ENCODE peak calls at places on chromosomes 3 and 15, in six cellular contexts. R, Q, Y, B, I and G are unnamed samples. For H3K4me1, the result is how much of the 10 kb centered on the place peaks cover.

GRCh38 chr3:54733079-54733478 is 194.8 kb downstream of the LRTM1 start:
- DNase-seq in R (no peak), B (no peak), I (no peak), Y (no peak), Q (no peak), G (no peak)

GRCh38 chr3:183142199-183142598 is 20.3 kb downstream of the LAMP3 start:
- DNase-seq in B (no peak), Q (no peak), R (no peak), I (no peak), Y (no peak), G (no peak)

GRCh38 chr3:76369170-76369569 is 583.8 kb upstream of the ZNF717 start:
- DNase-seq in B (no peak), R (peak), Y (no peak), Q (no peak), I (no peak), G (no peak)

GRCh38 chr3:108103971-108104797 is 13.4 kb upstream of the CD47 start:
- DNase-seq in I (no peak), B (no peak), Y (no peak), Q (no peak), R (peak), G (no peak)

GRCh38 chr3:126977821-126978220 is 5.1 kb upstream of the PLXNA1 start:
- DNase-seq in Y (no peak), R (no peak), I (no peak), B (no peak), Q (no peak), G (no peak)

GRCh38 chr15:27454281-27455060 is 483.5 kb downstream of the GABRG3 start:
- DNase-seq in R (peak), Y (no peak), I (no peak), Q (no peak), B (no peak), G (no peak)

GRCh38 chr3:30059240-30059639 is 547.2 kb upstream of the TGFBR2 start:
- DNase-seq in R (no peak), B (no peak), I (no peak), Y (no peak), Q (no peak), G (peak)

GRCh38 chr3:4830586-4830914 is 148.7 kb upstream of the BHLHE40 start:
- DNase-seq in I (no peak), R (no peak), Q (no peak), B (no peak), Y (no peak), G (no peak)

GRCh38 chr3:154071154-154071553 is 50.0 kb upstream of the ARHGEF26 start:
- DNase-seq in B (no peak), Q (no peak), Y (no peak), I (no peak), R (no peak), G (no peak)

GRCh38 chr3:81295906-81296305 is 465.5 kb downstream of the GBE1 start:
- DNase-seq in Q (no peak), B (no peak), Y (no peak), R (no peak), I (no peak), G (no peak)

GRCh38 chr15:48463366-48463880 is 132.2 kb downstream of the DUT start:
- DNase-seq in Y (no peak), B (no peak), I (no peak), Q (no peak), R (no peak), G (no peak)

GRCh38 chr15:62344806-62345539 is 179.9 kb upstream of the C2CD4B start:
- DNase-seq in Q (no peak), B (peak), R (peak), I (peak), Y (no peak), G (peak)
- H3K4me3 ChIP-seq in Q (no peak), B (peak), R (no peak), I (no peak), Y (no peak), G (no peak)

GRCh38 chr15:73986055-73986775 is 5.9 kb downstream of the STOML1 start:
- DNase-seq in Q (no peak), R (peak), I (no peak), Y (no peak), B (peak), G (no peak)

GRCh38 chr15:73988075-73988969 is 3.8 kb downstream of the STOML1 start:
- DNase-seq in Y (peak), I (no peak), R (peak), B (no peak), Q (no peak), G (no peak)

GRCh38 chr15:73989001-73989798 is 2.9 kb downstream of the STOML1 start:
- DNase-seq in Y (peak), Q (no peak), R (peak), B (no peak), I (no peak), G (no peak)

GRCh38 chr15:73986776-73987056 is 5.4 kb downstream of the STOML1 start:
- DNase-seq in I (no peak), R (no peak), B (no peak), Q (no peak), Y (no peak), G (no peak)

GRCh38 chr15:73987646-73988045 is 4.4 kb downstream of the STOML1 start:
- DNase-seq in R (no peak), Q (no peak), B (no peak), I (no peak), Y (no peak), G (no peak)
- H3K4me1 ChIP-seq in R (half or more), Q (half or more), B (under half), I (under half), Y (half or more), G (under half)

GRCh38 chr3:69842789-69843188 is 103.5 kb downstream of the MITF start:
- DNase-seq in I (no peak), B (no peak), Y (no peak), R (no peak), Q (no peak), G (no peak)

GRCh38 chr3:69838217-69838616 is 99.0 kb downstream of the MITF start:
- DNase-seq in Y (no peak), Q (no peak), I (no peak), R (peak), B (no peak), G (no peak)

GRCh38 chr3:69833591-69833990 is 94.3 kb downstream of the MITF start:
- DNase-seq in Y (no peak), I (no peak), R (no peak), B (no peak), Q (no peak), G (no peak)

DNA sequence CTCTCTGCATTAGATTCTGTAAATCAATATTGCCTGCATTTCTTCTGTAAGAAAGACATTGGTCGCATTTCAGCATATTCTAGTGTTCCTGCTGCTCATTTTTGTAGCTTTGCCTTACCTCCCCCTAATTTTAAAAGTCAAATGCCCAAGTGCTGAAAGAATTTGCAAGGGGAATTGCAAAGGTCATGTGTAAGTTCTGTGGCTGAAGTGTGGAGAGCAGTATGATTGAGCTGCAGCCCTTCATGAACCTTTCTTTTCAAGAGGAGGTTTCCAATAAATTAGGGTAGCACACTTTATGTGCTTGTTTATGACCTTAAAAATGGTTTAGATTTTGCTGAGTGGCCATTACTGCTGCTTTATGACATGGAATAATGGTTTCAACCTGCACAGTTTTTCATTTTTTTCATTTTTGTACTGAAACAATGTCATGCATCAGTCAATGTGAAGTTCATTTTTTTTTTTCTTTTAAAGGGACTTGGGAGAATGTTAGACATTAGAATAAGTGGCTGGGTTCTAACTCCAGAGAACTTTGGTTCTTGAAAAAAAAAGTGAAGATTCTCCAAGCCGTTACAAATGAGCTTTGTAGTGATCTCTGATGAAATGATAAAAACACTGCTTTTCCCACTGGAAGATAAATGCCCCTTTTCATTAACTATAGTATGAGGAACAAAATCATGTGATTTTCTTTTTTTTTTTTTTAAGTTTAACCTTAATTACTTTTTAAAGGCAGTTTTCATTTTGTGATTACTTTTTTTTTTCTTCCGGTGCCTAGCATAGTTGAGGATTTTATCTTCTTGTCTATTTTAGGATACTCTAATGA is 99.6 kb downstream of the MITF start:
- DNase-seq in R (no peak), B (no peak), Y (no peak), I (no peak), Q (no peak), G (no peak)
- H3K4me3 ChIP-seq in R (peak), B (no peak), Y (no peak), I (no peak), Q (no peak), G (no peak)

GRCh38 chr3:111734652-111735051 is 124.4 kb upstream of the PHLDB2 start:
- DNase-seq in Y (no peak), R (no peak), B (no peak), Q (no peak), I (no peak), G (no peak)

GRCh38 chr3:111735271-111735758 is 123.8 kb upstream of the PHLDB2 start:
- DNase-seq in I (no peak), Y (no peak), Q (no peak), R (peak), B (no peak), G (no peak)

GRCh38 chr3:111732248-111732879 is 126.7 kb upstream of the PHLDB2 start:
- DNase-seq in Y (no peak), I (no peak), R (no peak), B (no peak), Q (no peak), G (peak)

GRCh38 chr3:111733154-111733553 is 125.9 kb upstream of the PHLDB2 start:
- DNase-seq in R (no peak), I (no peak), B (no peak), Q (no peak), Y (no peak), G (no peak)

DNA sequence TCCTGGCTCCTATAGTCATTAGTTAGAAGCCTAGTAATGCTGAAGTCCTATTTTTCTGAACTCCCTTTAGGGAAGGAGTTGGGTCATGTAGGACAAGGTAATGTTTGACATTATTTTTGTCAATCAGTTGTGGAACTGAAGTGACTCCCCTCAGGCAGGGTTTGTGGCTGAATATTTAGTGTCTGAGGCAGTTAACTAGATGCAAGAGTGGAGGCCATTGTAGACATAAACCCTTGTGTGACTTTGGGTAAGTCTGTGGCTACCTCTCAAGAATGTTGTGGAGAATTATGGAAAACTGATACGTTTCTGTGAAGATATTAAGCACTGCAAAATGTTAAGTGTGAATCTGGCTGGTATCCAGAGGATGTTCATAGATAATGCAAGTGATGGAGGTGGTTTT is 125.2 kb upstream of the PHLDB2 start:
- DNase-seq in R (no peak), B (no peak), Q (no peak), Y (no peak), I (no peak), G (no peak)
- H3K4me1 ChIP-seq in R (half or more), B (under half), Q (under half), Y (under half), I (under half), G (under half)